ENCODE peak calls at places on chromosome 16, in nine cellular contexts. L is GM23248; S is NCI-H1417 treated with DMSO at 0.1 percent for 48 hours; P is heart right ventricle; T is activated CD8-positive, alpha-beta memory T cell treated with anti-CD3 and anti-CD28 coated beads, Interleukin-2, amount 50 U/mL, for 48 hours; G is stimulated activated CD4-positive, alpha-beta T cell treated with anti-CD3 and anti-CD28 coated beads, Interleukin-4, amount 100 ng/mL, for 24 hours; B is T-helper 1 cell; H is activated T-cell treated with anti-CD3 and anti-CD28 coated beads, Interleukin-2, amount 50 U/mL, for 4 hours; N is left lung. R is an unnamed sample.

GRCh38 chr16:14401839-14402115 is 228.3 kb downstream of the PARN start:
- DNase-seq in L (peak; percentile 32), S (no peak), P (peak; percentile 22), T (no peak), G (no peak), B (no peak), H (no peak), N (peak; percentile 55), R (no peak)

GRCh38 chr16:56894331-56894917 is 29.4 kb downstream of the SLC12A3 start:
- DNase-seq in L (no peak), S (no peak), P (no peak), T (no peak), G (no peak), B (no peak), H (no peak), N (no peak), R (no peak)

GRCh38 chr16:57039148-57039812 is 49.9 kb downstream of the NLRC5 start:
- DNase-seq in L (peak; percentile 58), S (no peak), P (no peak), T (no peak), G (peak; percentile 26), B (no peak), H (no peak), N (no peak), R (peak; percentile 12)

GRCh38 chr16:25064967-25065366 is 46.6 kb upstream of the LCMT1 start:
- DNase-seq in L (peak; percentile 14), S (no peak), P (no peak), T (no peak), G (no peak), B (no peak), H (no peak), N (no peak), R (no peak)

GRCh38 chr16:371729-372521 is 1.6 kb upstream of the MRPL28 start:
- DNase-seq in L (no peak), S (no peak), P (no peak), T (no peak), G (no peak), B (no peak), H (no peak), N (no peak), R (no peak)

GRCh38 chr16:29315916-29316517 is 90.5 kb downstream of the NPIPB11 start:
- DNase-seq in L (no peak), S (peak; percentile 22), P (no peak), T (no peak), G (no peak), B (no peak), H (no peak), N (peak; percentile 37), R (no peak)

GRCh38 chr16:84755004-84755672 is 55.3 kb downstream of the USP10 start:
- DNase-seq in L (no peak), S (no peak), P (no peak), T (no peak), G (no peak), B (no peak), H (no peak), N (no peak), R (no peak)

GRCh38 chr16:11692171-11692570 is 23.9 kb downstream of the SNN start:
- DNase-seq in L (no peak), S (no peak), P (no peak), T (no peak), G (no peak), B (no peak), H (no peak), N (no peak), R (no peak)

GRCh38 chr16:77376358-77376757 is 58.5 kb downstream of the ADAMTS18 start:
- DNase-seq in L (peak; percentile 22), S (no peak), P (no peak), T (peak; percentile 64), G (no peak), B (no peak), H (no peak), N (no peak), R (no peak)

GRCh38 chr16:50814541-50814940 is 72.7 kb downstream of the CYLD start:
- DNase-seq in L (no peak), S (no peak), P (no peak), T (no peak), G (no peak), B (no peak), H (no peak), N (no peak), R (no peak)

GRCh38 chr16:58843675-58844074 is 109.6 kb upstream of the GOT2 start:
- DNase-seq in L (peak; percentile 21), S (no peak), P (no peak), T (no peak), G (no peak), B (no peak), H (no peak), N (no peak), R (no peak)

GRCh38 chr16:82062645-82063058 is 27.6 kb downstream of the HSD17B2 start:
- DNase-seq in L (peak; percentile 80), S (no peak), P (no peak), T (no peak), G (no peak), B (no peak), H (no peak), N (no peak), R (no peak)

GRCh38 chr16:78504391-78504945 is 405.0 kb downstream of the WWOX start:
- DNase-seq in L (peak; percentile 39), S (no peak), P (peak; percentile 37), T (no peak), G (no peak), B (no peak), H (no peak), N (no peak), R (no peak)

GRCh38 chr16:63890072-63890471 is 1231.8 kb downstream of the CDH11 start:
- DNase-seq in L (peak; percentile 30), S (no peak), P (no peak), T (no peak), G (no peak), B (no peak), H (no peak), N (no peak), R (no peak)

GRCh38 chr16:31385680-31386079 is 7.5 kb upstream of the ITGAD start:
- DNase-seq in L (no peak), S (no peak), P (no peak), T (no peak), G (no peak), B (no peak), H (no peak), N (no peak), R (no peak)

GRCh38 chr16:84618428-84619102 is 687 bp upstream of the COTL1 start:
- DNase-seq in L (peak; percentile 97), S (no peak), P (no peak), T (no peak), G (no peak), B (no peak), H (no peak), N (peak; percentile 73), R (peak; percentile 98)

GRCh38 chr16:75097941-75098897 is 18.4 kb downstream of the LDHD start:
- DNase-seq in L (no peak), S (no peak), P (no peak), T (peak; percentile 83), G (peak; percentile 81), B (peak; percentile 62), H (peak; percentile 69), N (peak; percentile 75), R (no peak)

GRCh38 chr16:73019456-73020362 is 28.2 kb downstream of the ZFHX3 start:
- DNase-seq in L (peak; percentile 62), S (no peak), P (no peak), T (no peak), G (no peak), B (no peak), H (no peak), N (no peak), R (peak; percentile 34)

GRCh38 chr16:50459681-50460080 is 88.5 kb upstream of the NKD1 start:
- DNase-seq in L (no peak), S (no peak), P (no peak), T (no peak), G (no peak), B (no peak), H (no peak), N (no peak), R (no peak)

GRCh38 chr16:66271074-66272060 is 95.1 kb upstream of the CDH5 start:
- DNase-seq in L (peak; percentile 80), S (no peak), P (no peak), T (peak; percentile 33), G (no peak), B (no peak), H (no peak), N (peak; percentile 31), R (no peak)

GRCh38 chr16:84009282-84009681 is 33.3 kb downstream of the SLC38A8 start:
- DNase-seq in L (no peak), S (no peak), P (no peak), T (no peak), G (no peak), B (no peak), H (no peak), N (no peak), R (no peak)

GRCh38 chr16:73034374-73034773 is 13.6 kb downstream of the ZFHX3 start:
- DNase-seq in L (no peak), S (no peak), P (no peak), T (no peak), G (no peak), B (no peak), H (no peak), N (no peak), R (no peak)

GRCh38 chr16:2675714-2676113 is 6.6 kb upstream of the KCTD5 start:
- DNase-seq in L (no peak), S (no peak), P (no peak), T (no peak), G (no peak), B (no peak), H (no peak), N (peak; percentile 24), R (no peak)

GRCh38 chr16:264440-264951 is 11.2 kb downstream of the RGS11 start:
- DNase-seq in L (no peak), S (no peak), P (no peak), T (no peak), G (no peak), B (no peak), H (no peak), N (no peak), R (no peak)

GRCh38 chr16:19859603-19860002 is 25.0 kb downstream of the GPRC5B start:
- DNase-seq in L (no peak), S (no peak), P (no peak), T (no peak), G (no peak), B (no peak), H (no peak), N (no peak), R (no peak)

GRCh38 chr16:50627419-50627818 is 53.7 kb downstream of the SNX20 start:
- DNase-seq in L (peak; percentile 18), S (no peak), P (peak; percentile 39), T (peak; percentile 59), G (peak; percentile 34), B (peak; percentile 35), H (peak; percentile 25), N (no peak), R (no peak)

GRCh38 chr16:87460936-87461335 is 31.9 kb downstream of the ZCCHC14 start:
- DNase-seq in L (no peak), S (no peak), P (no peak), T (no peak), G (no peak), B (no peak), H (no peak), N (no peak), R (no peak)

GRCh38 chr16:23679274-23679985 is 741 bp downstream of the PLK1 start:
- DNase-seq in L (no peak), S (no peak), P (no peak), T (peak; percentile 64), G (no peak), B (no peak), H (no peak), N (peak; percentile 82), R (no peak)

GRCh38 chr16:29007865-29008593 is 23.2 kb downstream of the LAT start:
- DNase-seq in L (peak; percentile 86), S (no peak), P (no peak), T (peak; percentile 80), G (peak; percentile 83), B (no peak), H (peak; percentile 68), N (no peak), R (no peak)

GRCh38 chr16:72066747-72067146 is 3.7 kb downstream of the HPR start:
- DNase-seq in L (peak; percentile 65), S (no peak), P (no peak), T (no peak), G (no peak), B (no peak), H (no peak), N (no peak), R (no peak)

GRCh38 chr16:84838383-84838948 is 18.7 kb downstream of the CRISPLD2 start:
- DNase-seq in L (no peak), S (no peak), P (no peak), T (no peak), G (no peak), B (no peak), H (no peak), N (no peak), R (no peak)

R was measured in HS-27A.